ENCODE peak calls at places on chromosome 3, in nine cellular contexts. One of them, this sample, is unnamed.

GRCh38 chr3:4270726-4271125 is 32.4 kb upstream of the SETMAR start:
- DNase-seq in neuronal stem cell: no peak
- DNase-seq in GM23248: peak
- DNase-seq in foreskin fibroblast: no peak
- DNase-seq in bronchial epithelial cell: no peak
- DNase-seq in heart right ventricle: no peak
- DNase-seq in tibial artery: no peak
- DNase-seq in ovary: no peak
- DNase-seq in A549: no peak
- DNase-seq in this sample: no peak

GRCh38 chr3:5239602-5240001 is 52.1 kb downstream of the EDEM1 start:
- DNase-seq in neuronal stem cell: no peak
- DNase-seq in GM23248: peak
- DNase-seq in foreskin fibroblast: no peak
- DNase-seq in bronchial epithelial cell: no peak
- DNase-seq in heart right ventricle: no peak
- DNase-seq in tibial artery: no peak
- DNase-seq in ovary: no peak
- DNase-seq in A549: no peak
- DNase-seq in this sample: no peak

GRCh38 chr3:66552846-66553245 is 52.0 kb upstream of the LRIG1 start:
- DNase-seq in neuronal stem cell: no peak
- DNase-seq in GM23248: no peak
- DNase-seq in foreskin fibroblast: no peak
- DNase-seq in bronchial epithelial cell: no peak
- DNase-seq in heart right ventricle: no peak
- DNase-seq in tibial artery: no peak
- DNase-seq in ovary: no peak
- DNase-seq in A549: no peak
- DNase-seq in this sample: no peak

GRCh38 chr3:74661672-74662071 is 47.2 kb upstream of the CNTN3 start:
- DNase-seq in neuronal stem cell: no peak
- DNase-seq in GM23248: no peak
- DNase-seq in foreskin fibroblast: no peak
- DNase-seq in bronchial epithelial cell: peak
- DNase-seq in heart right ventricle: no peak
- DNase-seq in tibial artery: no peak
- DNase-seq in ovary: no peak
- DNase-seq in A549: no peak
- DNase-seq in this sample: no peak

GRCh38 chr3:23667536-23668429 is 138.0 kb upstream of the UBE2E1 start:
- DNase-seq in neuronal stem cell: no peak
- DNase-seq in GM23248: no peak
- DNase-seq in foreskin fibroblast: peak
- DNase-seq in bronchial epithelial cell: no peak
- DNase-seq in heart right ventricle: no peak
- DNase-seq in tibial artery: no peak
- DNase-seq in ovary: no peak
- DNase-seq in A549: peak
- DNase-seq in this sample: no peak

GRCh38 chr3:171374661-171375285 is 85.4 kb downstream of the TNIK start:
- DNase-seq in neuronal stem cell: no peak
- DNase-seq in GM23248: peak
- DNase-seq in foreskin fibroblast: peak
- DNase-seq in bronchial epithelial cell: peak
- DNase-seq in heart right ventricle: no peak
- DNase-seq in tibial artery: no peak
- DNase-seq in ovary: no peak
- DNase-seq in A549: no peak
- DNase-seq in this sample: no peak

GRCh38 chr3:188124184-188124583 is 29.8 kb upstream of the LPP start:
- DNase-seq in neuronal stem cell: no peak
- DNase-seq in GM23248: no peak
- DNase-seq in foreskin fibroblast: no peak
- DNase-seq in bronchial epithelial cell: peak
- DNase-seq in heart right ventricle: no peak
- DNase-seq in tibial artery: no peak
- DNase-seq in ovary: no peak
- DNase-seq in A549: no peak
- DNase-seq in this sample: no peak

GRCh38 chr3:126548556-126549466 is 9.9 kb downstream of the C3orf22 start:
- DNase-seq in neuronal stem cell: no peak
- DNase-seq in GM23248: no peak
- DNase-seq in foreskin fibroblast: no peak
- DNase-seq in bronchial epithelial cell: no peak
- DNase-seq in heart right ventricle: no peak
- DNase-seq in tibial artery: peak
- DNase-seq in ovary: no peak
- DNase-seq in A549: no peak
- DNase-seq in this sample: peak

GRCh38 chr3:178504128-178504527 is 32.1 kb upstream of the KCNMB2 start:
- DNase-seq in neuronal stem cell: no peak
- DNase-seq in GM23248: no peak
- DNase-seq in foreskin fibroblast: no peak
- DNase-seq in bronchial epithelial cell: no peak
- DNase-seq in heart right ventricle: no peak
- DNase-seq in tibial artery: no peak
- DNase-seq in ovary: no peak
- DNase-seq in A549: no peak
- DNase-seq in this sample: no peak

GRCh38 chr3:123618768-123619484 is 34.1 kb upstream of the HACD2 start:
- DNase-seq in neuronal stem cell: no peak
- DNase-seq in GM23248: peak
- DNase-seq in foreskin fibroblast: peak
- DNase-seq in bronchial epithelial cell: peak
- DNase-seq in heart right ventricle: peak
- DNase-seq in tibial artery: peak
- DNase-seq in ovary: peak
- DNase-seq in A549: no peak
- DNase-seq in this sample: peak

GRCh38 chr3:133038089-133038730 is at the start of gene TMEM108:
- DNase-seq in neuronal stem cell: peak
- DNase-seq in GM23248: peak
- DNase-seq in foreskin fibroblast: peak
- DNase-seq in bronchial epithelial cell: peak
- DNase-seq in heart right ventricle: peak
- DNase-seq in tibial artery: peak
- DNase-seq in ovary: no peak
- DNase-seq in A549: peak
- DNase-seq in this sample: peak

GRCh38 chr3:63976166-63976861 is 47.0 kb downstream of the PSMD6 start:
- DNase-seq in neuronal stem cell: no peak
- DNase-seq in GM23248: peak
- DNase-seq in foreskin fibroblast: peak
- DNase-seq in bronchial epithelial cell: peak
- DNase-seq in heart right ventricle: no peak
- DNase-seq in tibial artery: no peak
- DNase-seq in ovary: no peak
- DNase-seq in A549: no peak
- DNase-seq in this sample: no peak
- H3K4me3 ChIP-seq in neuronal stem cell: no peak
- H3K4me3 ChIP-seq in GM23248: peak
- H3K4me3 ChIP-seq in foreskin fibroblast: peak
- H3K4me3 ChIP-seq in bronchial epithelial cell: no peak
- H3K4me3 ChIP-seq in heart right ventricle: no peak
- H3K4me3 ChIP-seq in tibial artery: no peak
- H3K4me3 ChIP-seq in ovary: no peak
- H3K4me3 ChIP-seq in A549: no peak
- H3K4me3 ChIP-seq in this sample: no peak

GRCh38 chr3:41769106-41769505 is 192.8 kb downstream of the ULK4 start:
- DNase-seq in neuronal stem cell: no peak
- DNase-seq in GM23248: peak
- DNase-seq in foreskin fibroblast: no peak
- DNase-seq in bronchial epithelial cell: no peak
- DNase-seq in heart right ventricle: no peak
- DNase-seq in tibial artery: no peak
- DNase-seq in ovary: no peak
- DNase-seq in A549: no peak
- DNase-seq in this sample: no peak
- H3K4me3 ChIP-seq in neuronal stem cell: no peak
- H3K4me3 ChIP-seq in GM23248: no peak
- H3K4me3 ChIP-seq in foreskin fibroblast: no peak
- H3K4me3 ChIP-seq in bronchial epithelial cell: no peak
- H3K4me3 ChIP-seq in heart right ventricle: no peak
- H3K4me3 ChIP-seq in tibial artery: no peak
- H3K4me3 ChIP-seq in ovary: no peak
- H3K4me3 ChIP-seq in A549: no peak
- H3K4me3 ChIP-seq in this sample: no peak

DNA sequence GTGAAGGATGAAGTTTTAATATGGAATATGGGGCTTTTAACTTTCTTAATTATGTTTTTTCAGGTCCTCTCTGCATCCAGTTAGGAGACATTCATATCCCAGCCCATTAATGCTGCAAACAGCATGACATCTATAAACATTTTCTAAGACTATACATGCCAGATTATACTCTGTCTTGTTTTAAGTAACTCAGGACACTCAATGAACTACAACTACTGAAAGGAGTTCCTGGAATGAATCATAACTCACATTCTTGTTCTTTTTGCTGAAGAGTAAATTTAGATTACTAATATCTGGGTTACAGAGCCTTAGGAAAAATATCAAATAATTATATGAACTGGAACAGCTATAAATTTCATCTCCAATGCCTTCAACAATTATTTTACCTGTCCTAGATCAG is 167.4 kb downstream of the STAG1 start:
- DNase-seq in neuronal stem cell: no peak
- DNase-seq in GM23248: peak
- DNase-seq in foreskin fibroblast: no peak
- DNase-seq in bronchial epithelial cell: peak
- DNase-seq in heart right ventricle: no peak
- DNase-seq in tibial artery: no peak
- DNase-seq in ovary: no peak
- DNase-seq in A549: no peak
- DNase-seq in this sample: no peak
- H3K4me3 ChIP-seq in neuronal stem cell: no peak
- H3K4me3 ChIP-seq in GM23248: no peak
- H3K4me3 ChIP-seq in foreskin fibroblast: no peak
- H3K4me3 ChIP-seq in bronchial epithelial cell: no peak
- H3K4me3 ChIP-seq in heart right ventricle: no peak
- H3K4me3 ChIP-seq in tibial artery: no peak
- H3K4me3 ChIP-seq in ovary: no peak
- H3K4me3 ChIP-seq in A549: no peak
- H3K4me3 ChIP-seq in this sample: no peak

GRCh38 chr3:151460240-151460639 is 621 bp downstream of the IGSF10 start:
- DNase-seq in neuronal stem cell: no peak
- DNase-seq in GM23248: peak
- DNase-seq in foreskin fibroblast: no peak
- DNase-seq in bronchial epithelial cell: peak
- DNase-seq in heart right ventricle: no peak
- DNase-seq in tibial artery: no peak
- DNase-seq in ovary: no peak
- DNase-seq in A549: no peak
- DNase-seq in this sample: no peak
- H3K4me3 ChIP-seq in neuronal stem cell: no peak
- H3K4me3 ChIP-seq in GM23248: peak
- H3K4me3 ChIP-seq in foreskin fibroblast: peak
- H3K4me3 ChIP-seq in bronchial epithelial cell: no peak
- H3K4me3 ChIP-seq in heart right ventricle: peak
- H3K4me3 ChIP-seq in tibial artery: no peak
- H3K4me3 ChIP-seq in ovary: peak
- H3K4me3 ChIP-seq in A549: peak
- H3K4me3 ChIP-seq in this sample: peak

GRCh38 chr3:149375164-149375823 is 2.2 kb downstream of the TM4SF1 start:
- DNase-seq in neuronal stem cell: no peak
- DNase-seq in GM23248: no peak
- DNase-seq in foreskin fibroblast: no peak
- DNase-seq in bronchial epithelial cell: peak
- DNase-seq in heart right ventricle: no peak
- DNase-seq in tibial artery: no peak
- DNase-seq in ovary: no peak
- DNase-seq in A549: peak
- DNase-seq in this sample: no peak
- H3K4me3 ChIP-seq in neuronal stem cell: no peak
- H3K4me3 ChIP-seq in GM23248: no peak
- H3K4me3 ChIP-seq in foreskin fibroblast: no peak
- H3K4me3 ChIP-seq in bronchial epithelial cell: no peak
- H3K4me3 ChIP-seq in heart right ventricle: peak
- H3K4me3 ChIP-seq in tibial artery: peak
- H3K4me3 ChIP-seq in ovary: no peak
- H3K4me3 ChIP-seq in A549: peak
- H3K4me3 ChIP-seq in this sample: no peak

GRCh38 chr3:42301446-42302175 is 35.6 kb upstream of the CCK start:
- DNase-seq in neuronal stem cell: no peak
- DNase-seq in GM23248: no peak
- DNase-seq in foreskin fibroblast: no peak
- DNase-seq in bronchial epithelial cell: no peak
- DNase-seq in heart right ventricle: no peak
- DNase-seq in tibial artery: no peak
- DNase-seq in ovary: no peak
- DNase-seq in A549: no peak
- DNase-seq in this sample: no peak

GRCh38 chr3:42300013-42300412 is 34.0 kb upstream of the CCK start:
- DNase-seq in neuronal stem cell: peak
- DNase-seq in GM23248: peak
- DNase-seq in foreskin fibroblast: peak
- DNase-seq in bronchial epithelial cell: peak
- DNase-seq in heart right ventricle: peak
- DNase-seq in tibial artery: no peak
- DNase-seq in ovary: no peak
- DNase-seq in A549: peak
- DNase-seq in this sample: no peak

GRCh38 chr3:42302924-42303634 is 37.1 kb upstream of the CCK start:
- DNase-seq in neuronal stem cell: no peak
- DNase-seq in GM23248: no peak
- DNase-seq in foreskin fibroblast: no peak
- DNase-seq in bronchial epithelial cell: no peak
- DNase-seq in heart right ventricle: no peak
- DNase-seq in tibial artery: no peak
- DNase-seq in ovary: no peak
- DNase-seq in A549: no peak
- DNase-seq in this sample: no peak

GRCh38 chr3:42300778-42301177 is 34.8 kb upstream of the CCK start:
- DNase-seq in neuronal stem cell: no peak
- DNase-seq in GM23248: no peak
- DNase-seq in foreskin fibroblast: no peak
- DNase-seq in bronchial epithelial cell: no peak
- DNase-seq in heart right ventricle: no peak
- DNase-seq in tibial artery: no peak
- DNase-seq in ovary: no peak
- DNase-seq in A549: no peak
- DNase-seq in this sample: no peak

GRCh38 chr3:42298259-42298658 is 32.3 kb upstream of the CCK start:
- DNase-seq in neuronal stem cell: no peak
- DNase-seq in GM23248: no peak
- DNase-seq in foreskin fibroblast: no peak
- DNase-seq in bronchial epithelial cell: no peak
- DNase-seq in heart right ventricle: no peak
- DNase-seq in tibial artery: no peak
- DNase-seq in ovary: no peak
- DNase-seq in A549: no peak
- DNase-seq in this sample: no peak
- H3K4me3 ChIP-seq in neuronal stem cell: no peak
- H3K4me3 ChIP-seq in GM23248: no peak
- H3K4me3 ChIP-seq in foreskin fibroblast: no peak
- H3K4me3 ChIP-seq in bronchial epithelial cell: no peak
- H3K4me3 ChIP-seq in heart right ventricle: no peak
- H3K4me3 ChIP-seq in tibial artery: no peak
- H3K4me3 ChIP-seq in ovary: no peak
- H3K4me3 ChIP-seq in A549: no peak
- H3K4me3 ChIP-seq in this sample: no peak

GRCh38 chr3:151147299-151147698 is 55.7 kb downstream of the GPR171 start:
- DNase-seq in neuronal stem cell: no peak
- DNase-seq in GM23248: no peak
- DNase-seq in foreskin fibroblast: no peak
- DNase-seq in bronchial epithelial cell: no peak
- DNase-seq in heart right ventricle: no peak
- DNase-seq in tibial artery: no peak
- DNase-seq in ovary: no peak
- DNase-seq in A549: no peak
- DNase-seq in this sample: no peak
- H3K4me3 ChIP-seq in neuronal stem cell: no peak
- H3K4me3 ChIP-seq in GM23248: no peak
- H3K4me3 ChIP-seq in foreskin fibroblast: no peak
- H3K4me3 ChIP-seq in bronchial epithelial cell: no peak
- H3K4me3 ChIP-seq in heart right ventricle: no peak
- H3K4me3 ChIP-seq in tibial artery: no peak
- H3K4me3 ChIP-seq in ovary: no peak
- H3K4me3 ChIP-seq in A549: no peak
- H3K4me3 ChIP-seq in this sample: no peak